ENCODE peak calls at places on chromosomes 6 and 20, in nine cellular contexts. One of them, this sample, is unnamed.

GRCh38 chr20:24933266-24933908 is 15.7 kb upstream of the CST7 start:
- DNase-seq in ACHN: no peak
- DNase-seq in NCI-H774: no peak
- DNase-seq in activated naive CD4-positive, alpha-beta T cell: no peak
- DNase-seq in GM12891: no peak
- DNase-seq in nucleus accumbens: no peak
- DNase-seq in foreskin melanocyte: no peak
- DNase-seq in DND-41: no peak
- DNase-seq in sciatic nerve: no peak
- DNase-seq in this sample: no peak

GRCh38 chr6:56387621-56388413 is 140.4 kb upstream of the COL21A1 start:
- DNase-seq in ACHN: no peak
- DNase-seq in NCI-H774: peak
- DNase-seq in activated naive CD4-positive, alpha-beta T cell: no peak
- DNase-seq in GM12891: no peak
- DNase-seq in nucleus accumbens: no peak
- DNase-seq in foreskin melanocyte: no peak
- DNase-seq in DND-41: no peak
- DNase-seq in sciatic nerve: no peak
- DNase-seq in this sample: no peak

GRCh38 chr6:137171824-137172733 is 1.4 kb downstream of the IL22RA2 start:
- DNase-seq in ACHN: no peak
- DNase-seq in NCI-H774: no peak
- DNase-seq in activated naive CD4-positive, alpha-beta T cell: no peak
- DNase-seq in GM12891: no peak
- DNase-seq in nucleus accumbens: no peak
- DNase-seq in foreskin melanocyte: no peak
- DNase-seq in DND-41: no peak
- DNase-seq in sciatic nerve: no peak
- DNase-seq in this sample: no peak

GRCh38 chr20:23142162-23143050 is 56.3 kb upstream of the CD93 start:
- DNase-seq in ACHN: no peak
- DNase-seq in NCI-H774: no peak
- DNase-seq in activated naive CD4-positive, alpha-beta T cell: no peak
- DNase-seq in GM12891: peak
- DNase-seq in nucleus accumbens: no peak
- DNase-seq in foreskin melanocyte: no peak
- DNase-seq in DND-41: peak
- DNase-seq in sciatic nerve: peak
- DNase-seq in this sample: no peak

GRCh38 chr6:75505426-75505825 is 11.8 kb upstream of the FILIP1 start:
- DNase-seq in ACHN: no peak
- DNase-seq in NCI-H774: no peak
- DNase-seq in activated naive CD4-positive, alpha-beta T cell: no peak
- DNase-seq in GM12891: no peak
- DNase-seq in nucleus accumbens: no peak
- DNase-seq in foreskin melanocyte: no peak
- DNase-seq in DND-41: no peak
- DNase-seq in sciatic nerve: no peak
- DNase-seq in this sample: no peak

GRCh38 chr6:168737481-168737880 is 296.5 kb downstream of the SMOC2 start:
- DNase-seq in ACHN: peak
- DNase-seq in NCI-H774: no peak
- DNase-seq in activated naive CD4-positive, alpha-beta T cell: no peak
- DNase-seq in GM12891: no peak
- DNase-seq in nucleus accumbens: no peak
- DNase-seq in foreskin melanocyte: no peak
- DNase-seq in DND-41: no peak
- DNase-seq in sciatic nerve: no peak
- DNase-seq in this sample: no peak

GRCh38 chr6:44458551-44458950 is 71.0 kb downstream of the CDC5L start:
- DNase-seq in ACHN: no peak
- DNase-seq in NCI-H774: no peak
- DNase-seq in activated naive CD4-positive, alpha-beta T cell: no peak
- DNase-seq in GM12891: no peak
- DNase-seq in nucleus accumbens: no peak
- DNase-seq in foreskin melanocyte: no peak
- DNase-seq in DND-41: no peak
- DNase-seq in sciatic nerve: no peak
- DNase-seq in this sample: no peak

GRCh38 chr6:109073344-109074235 is 21.1 kb downstream of the SESN1 start:
- DNase-seq in ACHN: peak
- DNase-seq in NCI-H774: peak
- DNase-seq in activated naive CD4-positive, alpha-beta T cell: no peak
- DNase-seq in GM12891: no peak
- DNase-seq in nucleus accumbens: no peak
- DNase-seq in foreskin melanocyte: peak
- DNase-seq in DND-41: peak
- DNase-seq in sciatic nerve: no peak
- DNase-seq in this sample: no peak

GRCh38 chr6:40376113-40376650 is 211.0 kb downstream of the LRFN2 start:
- DNase-seq in ACHN: no peak
- DNase-seq in NCI-H774: peak
- DNase-seq in activated naive CD4-positive, alpha-beta T cell: no peak
- DNase-seq in GM12891: no peak
- DNase-seq in nucleus accumbens: no peak
- DNase-seq in foreskin melanocyte: no peak
- DNase-seq in DND-41: no peak
- DNase-seq in sciatic nerve: no peak
- DNase-seq in this sample: no peak

GRCh38 chr20:61561111-61561830 is 309.2 kb downstream of the CDH4 start:
- DNase-seq in ACHN: no peak
- DNase-seq in NCI-H774: no peak
- DNase-seq in activated naive CD4-positive, alpha-beta T cell: no peak
- DNase-seq in GM12891: no peak
- DNase-seq in nucleus accumbens: no peak
- DNase-seq in foreskin melanocyte: no peak
- DNase-seq in DND-41: no peak
- DNase-seq in sciatic nerve: no peak
- DNase-seq in this sample: no peak

GRCh38 chr6:44271914-44272313 is 1.7 kb downstream of the TMEM151B start:
- DNase-seq in ACHN: no peak
- DNase-seq in NCI-H774: no peak
- DNase-seq in activated naive CD4-positive, alpha-beta T cell: no peak
- DNase-seq in GM12891: no peak
- DNase-seq in nucleus accumbens: no peak
- DNase-seq in foreskin melanocyte: no peak
- DNase-seq in DND-41: no peak
- DNase-seq in sciatic nerve: no peak
- DNase-seq in this sample: no peak

GRCh38 chr20:2596673-2597279 is 55.7 kb upstream of the NOP56 start:
- DNase-seq in ACHN: no peak
- DNase-seq in NCI-H774: no peak
- DNase-seq in activated naive CD4-positive, alpha-beta T cell: no peak
- DNase-seq in GM12891: no peak
- DNase-seq in nucleus accumbens: no peak
- DNase-seq in foreskin melanocyte: no peak
- DNase-seq in DND-41: no peak
- DNase-seq in sciatic nerve: no peak
- DNase-seq in this sample: no peak

GRCh38 chr20:12838261-12838866 is 170.4 kb upstream of the SPTLC3 start:
- DNase-seq in ACHN: peak
- DNase-seq in NCI-H774: no peak
- DNase-seq in activated naive CD4-positive, alpha-beta T cell: no peak
- DNase-seq in GM12891: no peak
- DNase-seq in nucleus accumbens: no peak
- DNase-seq in foreskin melanocyte: no peak
- DNase-seq in DND-41: peak
- DNase-seq in sciatic nerve: no peak
- DNase-seq in this sample: no peak

GRCh38 chr6:149924206-149924932 is 1.4 kb upstream of the RAET1G start:
- DNase-seq in ACHN: no peak
- DNase-seq in NCI-H774: no peak
- DNase-seq in activated naive CD4-positive, alpha-beta T cell: no peak
- DNase-seq in GM12891: no peak
- DNase-seq in nucleus accumbens: no peak
- DNase-seq in foreskin melanocyte: no peak
- DNase-seq in DND-41: no peak
- DNase-seq in sciatic nerve: no peak
- DNase-seq in this sample: no peak

GRCh38 chr20:58470336-58470978 is 44.7 kb downstream of the APCDD1L start:
- DNase-seq in ACHN: no peak
- DNase-seq in NCI-H774: no peak
- DNase-seq in activated naive CD4-positive, alpha-beta T cell: no peak
- DNase-seq in GM12891: no peak
- DNase-seq in nucleus accumbens: no peak
- DNase-seq in foreskin melanocyte: no peak
- DNase-seq in DND-41: no peak
- DNase-seq in sciatic nerve: no peak
- DNase-seq in this sample: no peak

GRCh38 chr6:163038317-163038716 is 310.5 kb downstream of the PACRG start:
- DNase-seq in ACHN: no peak
- DNase-seq in NCI-H774: no peak
- DNase-seq in activated naive CD4-positive, alpha-beta T cell: no peak
- DNase-seq in GM12891: no peak
- DNase-seq in nucleus accumbens: no peak
- DNase-seq in foreskin melanocyte: no peak
- DNase-seq in DND-41: no peak
- DNase-seq in sciatic nerve: no peak
- DNase-seq in this sample: no peak

GRCh38 chr20:58570181-58570859 is 55.1 kb upstream of the APCDD1L start:
- DNase-seq in ACHN: no peak
- DNase-seq in NCI-H774: no peak
- DNase-seq in activated naive CD4-positive, alpha-beta T cell: no peak
- DNase-seq in GM12891: no peak
- DNase-seq in nucleus accumbens: no peak
- DNase-seq in foreskin melanocyte: no peak
- DNase-seq in DND-41: no peak
- DNase-seq in sciatic nerve: no peak
- DNase-seq in this sample: no peak

GRCh38 chr6:43052842-43053544 is 658 bp downstream of the CUL7 start:
- DNase-seq in ACHN: peak
- DNase-seq in NCI-H774: no peak
- DNase-seq in activated naive CD4-positive, alpha-beta T cell: no peak
- DNase-seq in GM12891: peak
- DNase-seq in nucleus accumbens: no peak
- DNase-seq in foreskin melanocyte: no peak
- DNase-seq in DND-41: peak
- DNase-seq in sciatic nerve: no peak
- DNase-seq in this sample: no peak

GRCh38 chr6:33717857-33718552 is 6.5 kb upstream of the UQCC2 start:
- DNase-seq in ACHN: no peak
- DNase-seq in NCI-H774: no peak
- DNase-seq in activated naive CD4-positive, alpha-beta T cell: no peak
- DNase-seq in GM12891: no peak
- DNase-seq in nucleus accumbens: no peak
- DNase-seq in foreskin melanocyte: no peak
- DNase-seq in DND-41: no peak
- DNase-seq in sciatic nerve: no peak
- DNase-seq in this sample: no peak

GRCh38 chr6:42046491-42047219 is 3.7 kb upstream of the TAF8 start:
- DNase-seq in ACHN: no peak
- DNase-seq in NCI-H774: no peak
- DNase-seq in activated naive CD4-positive, alpha-beta T cell: no peak
- DNase-seq in GM12891: no peak
- DNase-seq in nucleus accumbens: no peak
- DNase-seq in foreskin melanocyte: no peak
- DNase-seq in DND-41: no peak
- DNase-seq in sciatic nerve: no peak
- DNase-seq in this sample: no peak

GRCh38 chr6:167471548-167471930 is 146.7 kb downstream of the TTLL2 start:
- DNase-seq in ACHN: no peak
- DNase-seq in NCI-H774: no peak
- DNase-seq in activated naive CD4-positive, alpha-beta T cell: no peak
- DNase-seq in GM12891: no peak
- DNase-seq in nucleus accumbens: no peak
- DNase-seq in foreskin melanocyte: no peak
- DNase-seq in DND-41: no peak
- DNase-seq in sciatic nerve: no peak
- DNase-seq in this sample: no peak